ENCODE peak calls at places on chromosomes 13 and 19, in six cellular contexts. One of them, this sample, is unnamed.

GRCh38 chr19:43432866-43433673 is 18.4 kb downstream of the TEX101 start:
- DNase-seq in endothelial cell: peak
- DNase-seq in activated CD4-positive, alpha-beta T cell treated with anti-CD3 and anti-CD28 coated beads, Interleukin-2, amount 10 ng/mL, durations not matched to agents 7 days and 5 days: peak
- DNase-seq in ureter: peak
- DNase-seq in stimulated activated CD8-positive, alpha-beta memory T cell treated with anti-CD3 and anti-CD28 coated beads, Interleukin-4, amount 100 ng/mL, for 24 hours: peak
- DNase-seq in NCI-H2029: peak
- DNase-seq in this sample: peak

GRCh38 chr13:74132768-74133656 is 1.2 kb downstream of the KLF12 start:
- DNase-seq in activated CD4-positive, alpha-beta T cell treated with anti-CD3 and anti-CD28 coated beads, Interleukin-2, amount 10 ng/mL, durations not matched to agents 7 days and 5 days: peak
- DNase-seq in endothelial cell: peak
- DNase-seq in NCI-H2029: no peak
- DNase-seq in ureter: peak
- DNase-seq in stimulated activated CD8-positive, alpha-beta memory T cell treated with anti-CD3 and anti-CD28 coated beads, Interleukin-4, amount 100 ng/mL, for 24 hours: no peak
- DNase-seq in this sample: peak

GRCh38 chr19:48719263-48720171 is at the start of gene MAMSTR:
- DNase-seq in endothelial cell: no peak
- DNase-seq in activated CD4-positive, alpha-beta T cell treated with anti-CD3 and anti-CD28 coated beads, Interleukin-2, amount 10 ng/mL, durations not matched to agents 7 days and 5 days: no peak
- DNase-seq in NCI-H2029: no peak
- DNase-seq in stimulated activated CD8-positive, alpha-beta memory T cell treated with anti-CD3 and anti-CD28 coated beads, Interleukin-4, amount 100 ng/mL, for 24 hours: no peak
- DNase-seq in ureter: peak
- DNase-seq in this sample: no peak

GRCh38 chr19:7450243-7451223 is 38.3 kb downstream of the PEX11G start:
- DNase-seq in stimulated activated CD8-positive, alpha-beta memory T cell treated with anti-CD3 and anti-CD28 coated beads, Interleukin-4, amount 100 ng/mL, for 24 hours: no peak
- DNase-seq in activated CD4-positive, alpha-beta T cell treated with anti-CD3 and anti-CD28 coated beads, Interleukin-2, amount 10 ng/mL, durations not matched to agents 7 days and 5 days: no peak
- DNase-seq in NCI-H2029: no peak
- DNase-seq in endothelial cell: no peak
- DNase-seq in ureter: no peak
- DNase-seq in this sample: no peak

GRCh38 chr13:75889427-75889826 is 253.3 kb downstream of the LMO7 start:
- DNase-seq in activated CD4-positive, alpha-beta T cell treated with anti-CD3 and anti-CD28 coated beads, Interleukin-2, amount 10 ng/mL, durations not matched to agents 7 days and 5 days: no peak
- DNase-seq in stimulated activated CD8-positive, alpha-beta memory T cell treated with anti-CD3 and anti-CD28 coated beads, Interleukin-4, amount 100 ng/mL, for 24 hours: no peak
- DNase-seq in NCI-H2029: no peak
- DNase-seq in ureter: no peak
- DNase-seq in endothelial cell: no peak
- DNase-seq in this sample: no peak

GRCh38 chr13:23744315-23744714 is 144.9 kb downstream of the MIPEP start:
- DNase-seq in ureter: no peak
- DNase-seq in endothelial cell: no peak
- DNase-seq in stimulated activated CD8-positive, alpha-beta memory T cell treated with anti-CD3 and anti-CD28 coated beads, Interleukin-4, amount 100 ng/mL, for 24 hours: no peak
- DNase-seq in NCI-H2029: no peak
- DNase-seq in activated CD4-positive, alpha-beta T cell treated with anti-CD3 and anti-CD28 coated beads, Interleukin-2, amount 10 ng/mL, durations not matched to agents 7 days and 5 days: no peak
- DNase-seq in this sample: no peak

GRCh38 chr13:25493930-25494707 is 122.3 kb downstream of the ATP8A2 start:
- DNase-seq in stimulated activated CD8-positive, alpha-beta memory T cell treated with anti-CD3 and anti-CD28 coated beads, Interleukin-4, amount 100 ng/mL, for 24 hours: no peak
- DNase-seq in NCI-H2029: peak
- DNase-seq in endothelial cell: peak
- DNase-seq in activated CD4-positive, alpha-beta T cell treated with anti-CD3 and anti-CD28 coated beads, Interleukin-2, amount 10 ng/mL, durations not matched to agents 7 days and 5 days: no peak
- DNase-seq in ureter: no peak
- DNase-seq in this sample: no peak

GRCh38 chr19:8251025-8251472 is 41.9 kb downstream of the CERS4 start:
- DNase-seq in NCI-H2029: peak
- DNase-seq in endothelial cell: no peak
- DNase-seq in stimulated activated CD8-positive, alpha-beta memory T cell treated with anti-CD3 and anti-CD28 coated beads, Interleukin-4, amount 100 ng/mL, for 24 hours: no peak
- DNase-seq in activated CD4-positive, alpha-beta T cell treated with anti-CD3 and anti-CD28 coated beads, Interleukin-2, amount 10 ng/mL, durations not matched to agents 7 days and 5 days: no peak
- DNase-seq in ureter: peak
- DNase-seq in this sample: no peak

GRCh38 chr19:43318796-43319314 is 34.6 kb upstream of the CD177 start:
- DNase-seq in ureter: no peak
- DNase-seq in stimulated activated CD8-positive, alpha-beta memory T cell treated with anti-CD3 and anti-CD28 coated beads, Interleukin-4, amount 100 ng/mL, for 24 hours: no peak
- DNase-seq in activated CD4-positive, alpha-beta T cell treated with anti-CD3 and anti-CD28 coated beads, Interleukin-2, amount 10 ng/mL, durations not matched to agents 7 days and 5 days: no peak
- DNase-seq in endothelial cell: no peak
- DNase-seq in NCI-H2029: no peak
- DNase-seq in this sample: no peak

GRCh38 chr13:28493740-28494536 is 990 bp downstream of the FLT1 start:
- DNase-seq in activated CD4-positive, alpha-beta T cell treated with anti-CD3 and anti-CD28 coated beads, Interleukin-2, amount 10 ng/mL, durations not matched to agents 7 days and 5 days: no peak
- DNase-seq in stimulated activated CD8-positive, alpha-beta memory T cell treated with anti-CD3 and anti-CD28 coated beads, Interleukin-4, amount 100 ng/mL, for 24 hours: no peak
- DNase-seq in endothelial cell: no peak
- DNase-seq in NCI-H2029: no peak
- DNase-seq in ureter: no peak
- DNase-seq in this sample: no peak

GRCh38 chr13:113176292-113176691 is 17.8 kb downstream of the PROZ start:
- DNase-seq in ureter: no peak
- DNase-seq in activated CD4-positive, alpha-beta T cell treated with anti-CD3 and anti-CD28 coated beads, Interleukin-2, amount 10 ng/mL, durations not matched to agents 7 days and 5 days: peak
- DNase-seq in stimulated activated CD8-positive, alpha-beta memory T cell treated with anti-CD3 and anti-CD28 coated beads, Interleukin-4, amount 100 ng/mL, for 24 hours: peak
- DNase-seq in NCI-H2029: no peak
- DNase-seq in endothelial cell: no peak
- DNase-seq in this sample: no peak

GRCh38 chr13:70668293-70668692 is 560.0 kb upstream of the KLHL1 start:
- DNase-seq in stimulated activated CD8-positive, alpha-beta memory T cell treated with anti-CD3 and anti-CD28 coated beads, Interleukin-4, amount 100 ng/mL, for 24 hours: no peak
- DNase-seq in activated CD4-positive, alpha-beta T cell treated with anti-CD3 and anti-CD28 coated beads, Interleukin-2, amount 10 ng/mL, durations not matched to agents 7 days and 5 days: no peak
- DNase-seq in endothelial cell: no peak
- DNase-seq in ureter: no peak
- DNase-seq in NCI-H2029: no peak
- DNase-seq in this sample: no peak

This sample was measured in stimulated activated naive B cell treated with anti-CD40 and anti-IgM and Interleukin-4, amounts not matched to agents 10 μg/mL and 1 μg/mL and 100 μg/mL, for 72 hours.